ENCODE peak calls at places on chromosomes 4 and X, in six cellular contexts. One of them, this sample, is unnamed.
A peak's percentile ranks its signal among the peaks of the same experiment; 100 is the strongest.

GRCh38 chr4:122711893-122712292 is 20.6 kb upstream of the BBS12 start:
- ATAC-seq in left ventricle myocardium superior: no peak
- ATAC-seq in activated CD4-positive, alpha-beta T cell treated with anti-CD3 and anti-CD28 coated beads for 36 hours: no peak
- ATAC-seq in activated T-helper 17 cell treated with anti-CD3 and anti-CD28 coated beads, Interleukin-2, amount 50 U/mL, for 72 hours: no peak
- ATAC-seq in heart right ventricle: no peak
- ATAC-seq in left cardiac atrium: no peak
- ATAC-seq in this sample: no peak

GRCh38 chrX:54447461-54447860 is 7.3 kb downstream of the TSR2 start:
- ATAC-seq in activated T-helper 17 cell treated with anti-CD3 and anti-CD28 coated beads, Interleukin-2, amount 50 U/mL, for 72 hours: no peak
- ATAC-seq in left ventricle myocardium superior: no peak
- ATAC-seq in heart right ventricle: no peak
- ATAC-seq in activated CD4-positive, alpha-beta T cell treated with anti-CD3 and anti-CD28 coated beads for 36 hours: peak; percentile 53
- ATAC-seq in left cardiac atrium: no peak
- ATAC-seq in this sample: no peak

GRCh38 chr4:152735302-152735917 is 44.1 kb downstream of the TIGD4 start:
- ATAC-seq in activated CD4-positive, alpha-beta T cell treated with anti-CD3 and anti-CD28 coated beads for 36 hours: no peak
- ATAC-seq in left cardiac atrium: peak; percentile 42
- ATAC-seq in heart right ventricle: no peak
- ATAC-seq in left ventricle myocardium superior: peak; percentile 52
- ATAC-seq in activated T-helper 17 cell treated with anti-CD3 and anti-CD28 coated beads, Interleukin-2, amount 50 U/mL, for 72 hours: no peak
- ATAC-seq in this sample: no peak

GRCh38 chrX:40663078-40663740 is 15.8 kb upstream of the CXorf38 start:
- ATAC-seq in activated CD4-positive, alpha-beta T cell treated with anti-CD3 and anti-CD28 coated beads for 36 hours: no peak
- ATAC-seq in activated T-helper 17 cell treated with anti-CD3 and anti-CD28 coated beads, Interleukin-2, amount 50 U/mL, for 72 hours: no peak
- ATAC-seq in heart right ventricle: no peak
- ATAC-seq in left ventricle myocardium superior: no peak
- ATAC-seq in left cardiac atrium: no peak
- ATAC-seq in this sample: no peak

GRCh38 chrX:2497961-2498780 is 2.6 kb downstream of the DHRSX start:
- ATAC-seq in left cardiac atrium: no peak
- ATAC-seq in activated CD4-positive, alpha-beta T cell treated with anti-CD3 and anti-CD28 coated beads for 36 hours: no peak
- ATAC-seq in left ventricle myocardium superior: peak; percentile 61
- ATAC-seq in activated T-helper 17 cell treated with anti-CD3 and anti-CD28 coated beads, Interleukin-2, amount 50 U/mL, for 72 hours: no peak
- ATAC-seq in heart right ventricle: peak; percentile 70
- ATAC-seq in this sample: no peak

GRCh38 chr4:74376888-74377483 is 12.0 kb downstream of the EREG start:
- ATAC-seq in activated T-helper 17 cell treated with anti-CD3 and anti-CD28 coated beads, Interleukin-2, amount 50 U/mL, for 72 hours: no peak
- ATAC-seq in left ventricle myocardium superior: peak; percentile 73
- ATAC-seq in heart right ventricle: peak; percentile 71
- ATAC-seq in activated CD4-positive, alpha-beta T cell treated with anti-CD3 and anti-CD28 coated beads for 36 hours: peak; percentile 58
- ATAC-seq in left cardiac atrium: peak; percentile 72
- ATAC-seq in this sample: no peak

GRCh38 chr4:106454581-106454980 is 86.0 kb upstream of the GIMD1 start:
- ATAC-seq in left cardiac atrium: no peak
- ATAC-seq in activated T-helper 17 cell treated with anti-CD3 and anti-CD28 coated beads, Interleukin-2, amount 50 U/mL, for 72 hours: no peak
- ATAC-seq in activated CD4-positive, alpha-beta T cell treated with anti-CD3 and anti-CD28 coated beads for 36 hours: no peak
- ATAC-seq in left ventricle myocardium superior: no peak
- ATAC-seq in heart right ventricle: no peak
- ATAC-seq in this sample: no peak

GRCh38 chrX:115649461-115650063 is 88.6 kb downstream of the PLS3 start:
- ATAC-seq in left ventricle myocardium superior: peak; percentile 58
- ATAC-seq in activated CD4-positive, alpha-beta T cell treated with anti-CD3 and anti-CD28 coated beads for 36 hours: no peak
- ATAC-seq in heart right ventricle: peak; percentile 39
- ATAC-seq in activated T-helper 17 cell treated with anti-CD3 and anti-CD28 coated beads, Interleukin-2, amount 50 U/mL, for 72 hours: no peak
- ATAC-seq in left cardiac atrium: peak; percentile 49
- ATAC-seq in this sample: no peak

GRCh38 chr4:85005865-85006377 is 39.4 kb upstream of the WDFY3 start:
- ATAC-seq in left cardiac atrium: peak; percentile 90
- ATAC-seq in activated T-helper 17 cell treated with anti-CD3 and anti-CD28 coated beads, Interleukin-2, amount 50 U/mL, for 72 hours: no peak
- ATAC-seq in left ventricle myocardium superior: peak; percentile 31
- ATAC-seq in activated CD4-positive, alpha-beta T cell treated with anti-CD3 and anti-CD28 coated beads for 36 hours: no peak
- ATAC-seq in heart right ventricle: no peak
- ATAC-seq in this sample: no peak

GRCh38 chr4:5722328-5722727 is 11.3 kb downstream of the EVC start:
- ATAC-seq in activated T-helper 17 cell treated with anti-CD3 and anti-CD28 coated beads, Interleukin-2, amount 50 U/mL, for 72 hours: no peak
- ATAC-seq in left ventricle myocardium superior: no peak
- ATAC-seq in left cardiac atrium: no peak
- ATAC-seq in activated CD4-positive, alpha-beta T cell treated with anti-CD3 and anti-CD28 coated beads for 36 hours: no peak
- ATAC-seq in heart right ventricle: no peak
- ATAC-seq in this sample: no peak

GRCh38 chr4:121990489-121990888 is 38.6 kb upstream of the TRPC3 start:
- ATAC-seq in heart right ventricle: no peak
- ATAC-seq in activated CD4-positive, alpha-beta T cell treated with anti-CD3 and anti-CD28 coated beads for 36 hours: no peak
- ATAC-seq in left cardiac atrium: no peak
- ATAC-seq in left ventricle myocardium superior: no peak
- ATAC-seq in activated T-helper 17 cell treated with anti-CD3 and anti-CD28 coated beads, Interleukin-2, amount 50 U/mL, for 72 hours: no peak
- ATAC-seq in this sample: no peak

GRCh38 chr4:68342139-68342538 is 7.8 kb downstream of the YTHDC1 start:
- ATAC-seq in heart right ventricle: peak; percentile 53
- ATAC-seq in left cardiac atrium: peak; percentile 73
- ATAC-seq in left ventricle myocardium superior: no peak
- ATAC-seq in activated CD4-positive, alpha-beta T cell treated with anti-CD3 and anti-CD28 coated beads for 36 hours: no peak
- ATAC-seq in activated T-helper 17 cell treated with anti-CD3 and anti-CD28 coated beads, Interleukin-2, amount 50 U/mL, for 72 hours: no peak
- ATAC-seq in this sample: no peak

GRCh38 chr4:8585186-8585585 is 5.0 kb downstream of the GPR78 start:
- ATAC-seq in left ventricle myocardium superior: no peak
- ATAC-seq in activated CD4-positive, alpha-beta T cell treated with anti-CD3 and anti-CD28 coated beads for 36 hours: no peak
- ATAC-seq in activated T-helper 17 cell treated with anti-CD3 and anti-CD28 coated beads, Interleukin-2, amount 50 U/mL, for 72 hours: no peak
- ATAC-seq in heart right ventricle: no peak
- ATAC-seq in left cardiac atrium: no peak
- ATAC-seq in this sample: no peak

GRCh38 chrX:35890699-35891098 is 28.8 kb upstream of the CFAP47 start:
- ATAC-seq in heart right ventricle: no peak
- ATAC-seq in activated T-helper 17 cell treated with anti-CD3 and anti-CD28 coated beads, Interleukin-2, amount 50 U/mL, for 72 hours: no peak
- ATAC-seq in activated CD4-positive, alpha-beta T cell treated with anti-CD3 and anti-CD28 coated beads for 36 hours: no peak
- ATAC-seq in left cardiac atrium: no peak
- ATAC-seq in left ventricle myocardium superior: no peak
- ATAC-seq in this sample: no peak

GRCh38 chrX:16119353-16120220 is 3.8 kb upstream of the GRPR start:
- ATAC-seq in activated CD4-positive, alpha-beta T cell treated with anti-CD3 and anti-CD28 coated beads for 36 hours: peak; percentile 80
- ATAC-seq in activated T-helper 17 cell treated with anti-CD3 and anti-CD28 coated beads, Interleukin-2, amount 50 U/mL, for 72 hours: peak; percentile 66
- ATAC-seq in heart right ventricle: no peak
- ATAC-seq in left ventricle myocardium superior: no peak
- ATAC-seq in left cardiac atrium: peak; percentile 17
- ATAC-seq in this sample: peak; percentile 94

GRCh38 chr4:78799551-78800495 is 23.7 kb downstream of the BMP2K start:
- ATAC-seq in left cardiac atrium: no peak
- ATAC-seq in activated CD4-positive, alpha-beta T cell treated with anti-CD3 and anti-CD28 coated beads for 36 hours: peak; percentile 89
- ATAC-seq in left ventricle myocardium superior: no peak
- ATAC-seq in activated T-helper 17 cell treated with anti-CD3 and anti-CD28 coated beads, Interleukin-2, amount 50 U/mL, for 72 hours: peak; percentile 38
- ATAC-seq in heart right ventricle: no peak
- ATAC-seq in this sample: peak; percentile 41

GRCh38 chrX:81120936-81121351 is 80.8 kb downstream of the HMGN5 start:
- ATAC-seq in heart right ventricle: peak; percentile 74
- ATAC-seq in left cardiac atrium: peak; percentile 89
- ATAC-seq in activated T-helper 17 cell treated with anti-CD3 and anti-CD28 coated beads, Interleukin-2, amount 50 U/mL, for 72 hours: peak; percentile 57
- ATAC-seq in activated CD4-positive, alpha-beta T cell treated with anti-CD3 and anti-CD28 coated beads for 36 hours: peak; percentile 61
- ATAC-seq in left ventricle myocardium superior: peak; percentile 86
- ATAC-seq in this sample: peak; percentile 72

GRCh38 chr4:144644368-144645101 is 1.4 kb upstream of the HHIP start:
- ATAC-seq in activated T-helper 17 cell treated with anti-CD3 and anti-CD28 coated beads, Interleukin-2, amount 50 U/mL, for 72 hours: no peak
- ATAC-seq in left ventricle myocardium superior: no peak
- ATAC-seq in left cardiac atrium: peak; percentile 6
- ATAC-seq in heart right ventricle: no peak
- ATAC-seq in activated CD4-positive, alpha-beta T cell treated with anti-CD3 and anti-CD28 coated beads for 36 hours: no peak
- ATAC-seq in this sample: no peak

GRCh38 chrX:154419189-154419588 is 7.8 kb downstream of the TAFAZZIN start:
- ATAC-seq in left ventricle myocardium superior: no peak
- ATAC-seq in activated T-helper 17 cell treated with anti-CD3 and anti-CD28 coated beads, Interleukin-2, amount 50 U/mL, for 72 hours: no peak
- ATAC-seq in left cardiac atrium: no peak
- ATAC-seq in heart right ventricle: no peak
- ATAC-seq in activated CD4-positive, alpha-beta T cell treated with anti-CD3 and anti-CD28 coated beads for 36 hours: no peak
- ATAC-seq in this sample: peak; percentile 67

GRCh38 chr4:112214397-112215264 is 17.0 kb upstream of the AP1AR start:
- ATAC-seq in heart right ventricle: no peak
- ATAC-seq in left cardiac atrium: no peak
- ATAC-seq in activated T-helper 17 cell treated with anti-CD3 and anti-CD28 coated beads, Interleukin-2, amount 50 U/mL, for 72 hours: peak; percentile 76
- ATAC-seq in activated CD4-positive, alpha-beta T cell treated with anti-CD3 and anti-CD28 coated beads for 36 hours: peak; percentile 61
- ATAC-seq in left ventricle myocardium superior: no peak
- ATAC-seq in this sample: no peak

This sample was measured in stimulated activated memory B cell treated with anti-CD40 and anti-IgM and Interleukin-4, amounts not matched to agents 10 μg/mL and 1 μg/mL and 100 μg/mL, for 72 hours.